ENCODE peak calls at places on chromosomes 1 and 21, in nine cellular contexts. T, N, S, C, W, H, L, Q and R are unnamed samples.

GRCh38 chr1:19072285-19072981 is 116.0 kb upstream of the IFFO2 start:
- DNase-seq in C (no peak), Q (no peak), S (no peak), W (no peak), H (no peak), T (no peak), L (no peak), N (no peak), R (no peak)

GRCh38 chr21:15252437-15252836 is 187.6 kb upstream of the NRIP1 start:
- DNase-seq in T (no peak), W (no peak), N (no peak), S (no peak), C (no peak), H (no peak), Q (no peak), L (no peak), R (no peak)

GRCh38 chr1:119840745-119841144 is 29.5 kb upstream of the REG4 start:
- DNase-seq in Q (no peak), H (no peak), W (no peak), S (no peak), T (no peak), L (no peak), C (no peak), N (no peak), R (no peak)

GRCh38 chr21:33266050-33266783 is at the start of gene IL10RB:
- DNase-seq in S (peak), H (peak), C (peak), Q (peak), N (no peak), T (peak), W (peak), L (peak), R (peak)

GRCh38 chr1:197464039-197464438 is 196.0 kb downstream of the CRB1 start:
- DNase-seq in T (peak), S (peak), H (no peak), Q (no peak), L (no peak), N (no peak), W (peak), C (peak), R (peak)

GRCh38 chr1:196438324-196438723 is 169.9 kb downstream of the KCNT2 start:
- DNase-seq in C (no peak), T (no peak), S (no peak), N (no peak), H (no peak), L (no peak), Q (no peak), W (no peak), R (no peak)

GRCh38 chr1:15640667-15641066 is 23.4 kb downstream of the DDI2 start:
- DNase-seq in C (no peak), N (no peak), W (no peak), T (no peak), S (no peak), L (no peak), Q (no peak), H (no peak), R (no peak)

GRCh38 chr1:216914974-216915373 is 191.7 kb upstream of the ESRRG start:
- DNase-seq in N (no peak), L (no peak), C (no peak), H (no peak), T (peak), W (no peak), Q (no peak), S (peak), R (no peak)

GRCh38 chr1:150622219-150622975 is 7.0 kb downstream of the ENSA start:
- DNase-seq in H (no peak), W (no peak), L (no peak), N (no peak), T (no peak), C (peak), Q (no peak), S (no peak), R (peak)

GRCh38 chr1:24151175-24151533 is 8.2 kb upstream of the IL22RA1 start:
- DNase-seq in N (no peak), T (no peak), L (peak), S (peak), Q (peak), W (no peak), C (no peak), H (no peak), R (no peak)

GRCh38 chr1:186983327-186983726 is 154.6 kb downstream of the PLA2G4A start:
- DNase-seq in S (no peak), T (no peak), N (no peak), C (peak), W (peak), L (no peak), H (no peak), Q (no peak), R (no peak)

GRCh38 chr1:85544689-85545203 is 35.8 kb upstream of the CCN1 start:
- DNase-seq in H (no peak), N (peak), L (peak), W (peak), C (no peak), S (peak), T (peak), Q (no peak), R (no peak)

GRCh38 chr1:67648582-67649326 is 36.2 kb upstream of the GADD45A start:
- DNase-seq in T (no peak), H (no peak), C (no peak), N (no peak), L (no peak), W (no peak), Q (no peak), S (no peak), R (no peak)

GRCh38 chr1:151145158-151146071 is 1.0 kb downstream of the SEMA6C start:
- DNase-seq in L (no peak), N (no peak), C (no peak), Q (peak), T (no peak), S (peak), H (peak), W (peak), R (peak)

GRCh38 chr1:152034324-152034653 is 2.5 kb downstream of the S100A11 start:
- DNase-seq in W (no peak), T (no peak), S (no peak), L (no peak), Q (no peak), N (no peak), H (no peak), C (no peak), R (no peak)

GRCh38 chr1:32761253-32761877 is 55.8 kb downstream of the YARS1 start:
- DNase-seq in N (no peak), T (peak), C (peak), Q (peak), S (peak), H (peak), L (peak), W (peak), R (no peak)

DNA sequence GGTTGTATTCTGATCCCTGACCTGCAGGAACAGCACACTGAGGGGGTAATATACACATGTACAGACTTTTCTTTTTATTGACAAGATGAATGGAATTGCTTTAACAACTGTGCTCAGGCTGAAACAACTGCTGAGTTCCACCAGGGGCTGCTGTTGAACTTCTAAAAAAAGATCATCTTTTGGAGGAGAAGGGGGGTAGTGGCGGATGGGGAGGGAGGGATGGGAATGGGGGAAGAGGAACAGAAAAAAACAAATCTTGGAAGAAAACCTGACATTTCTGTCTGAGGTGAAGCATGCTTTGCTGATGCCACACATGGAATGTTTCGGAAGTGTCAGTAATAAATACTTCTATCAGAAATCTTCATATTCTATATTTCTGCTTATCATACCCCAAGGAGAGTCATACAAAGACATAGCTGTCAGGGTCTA is 75.0 kb downstream of the RWDD3 start:
- DNase-seq in L (no peak), N (no peak), Q (no peak), S (peak), T (peak), H (peak), C (no peak), W (peak), R (peak)
- H3K4me3 ChIP-seq in L (no peak), N (no peak), Q (no peak), S (no peak), T (no peak), H (no peak), C (no peak), W (no peak), R (no peak)

GRCh38 chr1:235059221-235059620 is 69.4 kb downstream of the TOMM20 start:
- DNase-seq in T (no peak), Q (no peak), W (no peak), S (no peak), L (no peak), H (no peak), N (no peak), C (no peak), R (no peak)

GRCh38 chr1:235054961-235055360 is 73.7 kb downstream of the TOMM20 start:
- DNase-seq in N (no peak), C (no peak), Q (no peak), S (no peak), L (no peak), W (no peak), T (no peak), H (no peak), R (no peak)

GRCh38 chr1:235058695-235059094 is 69.9 kb downstream of the TOMM20 start:
- DNase-seq in T (no peak), C (no peak), L (no peak), H (no peak), Q (no peak), W (no peak), N (no peak), S (no peak), R (no peak)

GRCh38 chr1:235057385-235058306 is 71.0 kb downstream of the TOMM20 start:
- DNase-seq in N (no peak), C (no peak), S (no peak), H (no peak), T (no peak), L (no peak), W (no peak), Q (no peak), R (no peak)

DNA sequence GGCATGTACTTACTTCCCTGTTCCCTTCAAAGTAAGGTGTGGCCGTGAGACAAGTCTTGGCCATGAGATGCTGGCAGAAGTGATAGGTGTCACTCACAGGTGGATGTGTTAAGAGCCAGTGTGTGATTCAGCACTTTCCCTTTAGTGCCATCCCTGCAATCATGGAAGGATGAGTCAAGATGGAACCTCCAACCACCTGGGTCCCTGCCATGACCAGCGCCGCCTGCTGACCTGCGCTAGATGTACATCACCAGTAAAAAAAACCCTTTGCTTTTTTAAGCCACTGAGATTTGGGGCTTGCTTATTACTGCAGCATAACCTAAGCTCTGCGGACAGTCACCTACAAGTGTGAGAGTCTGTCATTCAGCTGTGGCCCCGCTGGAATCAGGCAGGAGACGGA is 71.7 kb downstream of the TOMM20 start:
- DNase-seq in C (no peak), L (no peak), T (no peak), W (no peak), N (no peak), Q (no peak), H (no peak), S (peak), R (no peak)
- TF ChIP-seq CTCF in C (no peak), L (no peak), T (no peak), W (no peak), N (no peak), Q (no peak), H (peak), S (peak), R (no peak)

GRCh38 chr1:177235350-177235749 is 64.6 kb downstream of the BRINP2 start:
- DNase-seq in H (no peak), C (no peak), T (no peak), N (no peak), S (no peak), L (no peak), W (no peak), Q (no peak), R (no peak)

GRCh38 chr1:177239792-177240191 is 69.0 kb downstream of the BRINP2 start:
- DNase-seq in W (no peak), Q (no peak), T (no peak), S (peak), N (no peak), C (no peak), H (no peak), L (no peak), R (no peak)

GRCh38 chr1:177238967-177239366 is 68.2 kb downstream of the BRINP2 start:
- DNase-seq in Q (no peak), L (no peak), C (no peak), S (no peak), N (no peak), H (no peak), T (no peak), W (no peak), R (no peak)

GRCh38 chr1:177236967-177237366 is 66.2 kb downstream of the BRINP2 start:
- DNase-seq in C (no peak), N (no peak), S (no peak), T (no peak), Q (no peak), H (no peak), W (no peak), L (no peak), R (no peak)
- H3K4me3 ChIP-seq in C (no peak), N (no peak), S (no peak), T (no peak), Q (no peak), H (no peak), W (no peak), L (no peak), R (no peak)

GRCh38 chr1:115717541-115717940 is 51.0 kb downstream of the CASQ2 start:
- DNase-seq in L (no peak), W (peak), H (peak), C (peak), S (peak), N (no peak), T (peak), Q (peak), R (peak)
- TF ChIP-seq CTCF in L (peak), W (peak), H (peak), C (peak), S (peak), N (peak), T (peak), Q (peak), R (peak)

GRCh38 chr21:26900980-26901379 is 55.8 kb upstream of the ADAMTS1 start:
- DNase-seq in H (no peak), N (no peak), Q (no peak), C (no peak), L (no peak), W (no peak), S (no peak), T (no peak), R (no peak)
- H3K4me3 ChIP-seq in H (no peak), N (no peak), Q (no peak), C (no peak), L (no peak), W (no peak), S (no peak), T (no peak), R (no peak)

GRCh38 chr1:52296345-52296744 is 69.7 kb downstream of the CC2D1B start:
- DNase-seq in Q (no peak), L (peak), C (no peak), S (peak), T (peak), N (peak), W (peak), H (peak), R (no peak)
- TF ChIP-seq CTCF in Q (peak), L (peak), C (peak), S (peak), T (peak), N (peak), W (peak), H (peak), R (peak)

GRCh38 chr1:72283204-72284083 is 1.1 kb upstream of the NEGR1 start:
- DNase-seq in L (peak), C (peak), N (peak), T (peak), W (peak), S (peak), H (peak), Q (peak), R (peak)
- H3K4me3 ChIP-seq in L (peak), C (peak), N (peak), T (peak), W (peak), S (peak), H (peak), Q (peak), R (peak)

GRCh38 chr1:200896571-200897187 is 2.0 kb downstream of the INAVA start:
- DNase-seq in N (no peak), S (peak), Q (peak), L (peak), W (no peak), H (no peak), T (no peak), C (no peak), R (no peak)

GRCh38 chr1:200893411-200893901 is 1.2 kb upstream of the INAVA start:
- DNase-seq in S (peak), N (no peak), C (no peak), T (no peak), Q (no peak), L (peak), H (no peak), W (no peak), R (no peak)

GRCh38 chr1:200895448-200895799 is 724 bp downstream of the INAVA start:
- DNase-seq in N (no peak), W (no peak), S (no peak), H (no peak), L (peak), Q (no peak), T (no peak), C (no peak), R (no peak)

GRCh38 chr1:200895801-200896570 is 1.3 kb downstream of the INAVA start:
- DNase-seq in W (no peak), C (no peak), L (no peak), Q (no peak), T (no peak), H (no peak), S (no peak), N (no peak), R (no peak)

GRCh38 chr1:200894712-200895447 is at the start of gene INAVA:
- DNase-seq in H (no peak), C (no peak), W (no peak), Q (peak), N (no peak), T (no peak), S (peak), L (peak), R (no peak)
- TF ChIP-seq CTCF in H (no peak), C (no peak), W (no peak), Q (no peak), N (no peak), T (no peak), S (peak), L (peak), R (no peak)

GRCh38 chr1:43350976-43351375 is 7.8 kb upstream of the CDC20 start:
- DNase-seq in W (no peak), C (no peak), S (no peak), Q (no peak), H (no peak), N (no peak), T (no peak), L (no peak), R (no peak)

GRCh38 chr1:43348343-43348808 is 10.4 kb upstream of the CDC20 start:
- DNase-seq in N (no peak), L (no peak), Q (no peak), H (no peak), W (no peak), S (peak), C (no peak), T (no peak), R (no peak)

GRCh38 chr1:43346636-43347035 is 9.0 kb downstream of the MPL start:
- DNase-seq in W (no peak), H (no peak), S (no peak), L (no peak), C (no peak), Q (no peak), T (no peak), N (no peak), R (no peak)

GRCh38 chr1:43349594-43350306 is 9.0 kb upstream of the CDC20 start:
- DNase-seq in H (no peak), N (no peak), S (peak), T (no peak), L (no peak), C (no peak), W (peak), Q (no peak), R (no peak)

GRCh38 chr1:43348809-43349593 is 9.8 kb upstream of the CDC20 start:
- DNase-seq in C (peak), N (peak), T (no peak), Q (peak), S (peak), W (peak), L (peak), H (peak), R (peak)
- H3K4me3 ChIP-seq in C (peak), N (peak), T (peak), Q (peak), S (peak), W (peak), L (peak), H (peak), R (peak)